ENCODE peak calls at places on chromosomes 2 and 18, in ten cellular contexts. One of them, this sample, is unnamed.

GRCh38 chr2:122138561-122138960 is 383.1 kb downstream of the TSN start:
- DNase-seq in heart left ventricle: no peak
- DNase-seq in ELR: no peak
- DNase-seq in GM06990: no peak
- DNase-seq in aorta: no peak
- DNase-seq in spleen: no peak
- DNase-seq in activated T-cell treated with anti-CD3 and anti-CD28 coated beads for 24 hours: no peak
- DNase-seq in AG09309: no peak
- DNase-seq in RWPE1: no peak
- DNase-seq in DND-41: no peak
- DNase-seq in this sample: no peak

GRCh38 chr18:55706893-55707292 is 118.9 kb upstream of the TCF4 start:
- DNase-seq in heart left ventricle: no peak
- DNase-seq in ELR: peak
- DNase-seq in GM06990: no peak
- DNase-seq in aorta: no peak
- DNase-seq in spleen: no peak
- DNase-seq in activated T-cell treated with anti-CD3 and anti-CD28 coated beads for 24 hours: no peak
- DNase-seq in AG09309: no peak
- DNase-seq in RWPE1: no peak
- DNase-seq in DND-41: no peak
- DNase-seq in this sample: no peak

GRCh38 chr18:52313213-52313612 is 26.8 kb upstream of the DCC start:
- DNase-seq in heart left ventricle: no peak
- DNase-seq in ELR: no peak
- DNase-seq in GM06990: no peak
- DNase-seq in aorta: no peak
- DNase-seq in spleen: no peak
- DNase-seq in activated T-cell treated with anti-CD3 and anti-CD28 coated beads for 24 hours: no peak
- DNase-seq in AG09309: no peak
- DNase-seq in RWPE1: peak
- DNase-seq in DND-41: no peak
- DNase-seq in this sample: peak

GRCh38 chr2:2107627-2108026 is 223.4 kb downstream of the MYT1L start:
- DNase-seq in heart left ventricle: no peak
- DNase-seq in ELR: no peak
- DNase-seq in GM06990: no peak
- DNase-seq in aorta: no peak
- DNase-seq in spleen: no peak
- DNase-seq in activated T-cell treated with anti-CD3 and anti-CD28 coated beads for 24 hours: no peak
- DNase-seq in AG09309: no peak
- DNase-seq in RWPE1: no peak
- DNase-seq in DND-41: no peak
- DNase-seq in this sample: no peak

GRCh38 chr18:49481317-49481716 is 5.7 kb downstream of the C18orf32 start:
- DNase-seq in heart left ventricle: no peak
- DNase-seq in ELR: no peak
- DNase-seq in GM06990: no peak
- DNase-seq in aorta: no peak
- DNase-seq in spleen: no peak
- DNase-seq in activated T-cell treated with anti-CD3 and anti-CD28 coated beads for 24 hours: no peak
- DNase-seq in AG09309: no peak
- DNase-seq in RWPE1: no peak
- DNase-seq in DND-41: no peak
- DNase-seq in this sample: no peak

GRCh38 chr2:147712051-147712450 is 132.8 kb upstream of the ACVR2A start:
- DNase-seq in heart left ventricle: no peak
- DNase-seq in ELR: peak
- DNase-seq in GM06990: no peak
- DNase-seq in aorta: no peak
- DNase-seq in spleen: no peak
- DNase-seq in activated T-cell treated with anti-CD3 and anti-CD28 coated beads for 24 hours: no peak
- DNase-seq in AG09309: no peak
- DNase-seq in RWPE1: no peak
- DNase-seq in DND-41: no peak
- DNase-seq in this sample: no peak

GRCh38 chr2:69518836-69519235 is 81.6 kb upstream of the NFU1 start:
- DNase-seq in heart left ventricle: no peak
- DNase-seq in ELR: no peak
- DNase-seq in GM06990: no peak
- DNase-seq in aorta: peak
- DNase-seq in spleen: no peak
- DNase-seq in activated T-cell treated with anti-CD3 and anti-CD28 coated beads for 24 hours: no peak
- DNase-seq in AG09309: no peak
- DNase-seq in RWPE1: peak
- DNase-seq in DND-41: peak
- DNase-seq in this sample: peak

GRCh38 chr2:166419616-166419934 is 43.8 kb upstream of the SCN9A start:
- DNase-seq in heart left ventricle: no peak
- DNase-seq in ELR: peak
- DNase-seq in GM06990: no peak
- DNase-seq in aorta: no peak
- DNase-seq in spleen: no peak
- DNase-seq in activated T-cell treated with anti-CD3 and anti-CD28 coated beads for 24 hours: no peak
- DNase-seq in AG09309: no peak
- DNase-seq in RWPE1: peak
- DNase-seq in DND-41: no peak
- DNase-seq in this sample: no peak

GRCh38 chr2:237231593-237231992 is 145.9 kb downstream of the COPS8 start:
- DNase-seq in heart left ventricle: no peak
- DNase-seq in ELR: peak
- DNase-seq in GM06990: no peak
- DNase-seq in aorta: no peak
- DNase-seq in spleen: no peak
- DNase-seq in activated T-cell treated with anti-CD3 and anti-CD28 coated beads for 24 hours: no peak
- DNase-seq in AG09309: no peak
- DNase-seq in RWPE1: no peak
- DNase-seq in DND-41: no peak
- DNase-seq in this sample: no peak

GRCh38 chr2:178280261-178280852 is 86.0 kb downstream of the OSBPL6 start:
- DNase-seq in heart left ventricle: peak
- DNase-seq in ELR: peak
- DNase-seq in GM06990: peak
- DNase-seq in aorta: no peak
- DNase-seq in spleen: no peak
- DNase-seq in activated T-cell treated with anti-CD3 and anti-CD28 coated beads for 24 hours: peak
- DNase-seq in AG09309: no peak
- DNase-seq in RWPE1: peak
- DNase-seq in DND-41: peak
- DNase-seq in this sample: peak

GRCh38 chr18:79965119-79965902 is 868 bp downstream of the HSBP1L1 start:
- DNase-seq in heart left ventricle: no peak
- DNase-seq in ELR: peak
- DNase-seq in GM06990: peak
- DNase-seq in aorta: peak
- DNase-seq in spleen: peak
- DNase-seq in activated T-cell treated with anti-CD3 and anti-CD28 coated beads for 24 hours: no peak
- DNase-seq in AG09309: no peak
- DNase-seq in RWPE1: peak
- DNase-seq in DND-41: no peak
- DNase-seq in this sample: peak

GRCh38 chr2:44441200-44441599 is 79.5 kb downstream of the CAMKMT start:
- DNase-seq in heart left ventricle: no peak
- DNase-seq in ELR: peak
- DNase-seq in GM06990: no peak
- DNase-seq in aorta: no peak
- DNase-seq in spleen: no peak
- DNase-seq in activated T-cell treated with anti-CD3 and anti-CD28 coated beads for 24 hours: no peak
- DNase-seq in AG09309: no peak
- DNase-seq in RWPE1: no peak
- DNase-seq in DND-41: no peak
- DNase-seq in this sample: no peak

GRCh38 chr18:58176915-58177717 is 133.1 kb downstream of the NEDD4L start:
- DNase-seq in heart left ventricle: no peak
- DNase-seq in ELR: peak
- DNase-seq in GM06990: no peak
- DNase-seq in aorta: no peak
- DNase-seq in spleen: no peak
- DNase-seq in activated T-cell treated with anti-CD3 and anti-CD28 coated beads for 24 hours: no peak
- DNase-seq in AG09309: peak
- DNase-seq in RWPE1: peak
- DNase-seq in DND-41: no peak
- DNase-seq in this sample: peak

GRCh38 chr2:188244383-188244782 is 47.3 kb upstream of the GULP1 start:
- DNase-seq in heart left ventricle: no peak
- DNase-seq in ELR: peak
- DNase-seq in GM06990: no peak
- DNase-seq in aorta: no peak
- DNase-seq in spleen: no peak
- DNase-seq in activated T-cell treated with anti-CD3 and anti-CD28 coated beads for 24 hours: no peak
- DNase-seq in AG09309: no peak
- DNase-seq in RWPE1: no peak
- DNase-seq in DND-41: no peak
- DNase-seq in this sample: no peak

GRCh38 chr18:72107647-72108046 is 436.5 kb downstream of the CBLN2 start:
- DNase-seq in heart left ventricle: no peak
- DNase-seq in ELR: no peak
- DNase-seq in GM06990: no peak
- DNase-seq in aorta: no peak
- DNase-seq in spleen: no peak
- DNase-seq in activated T-cell treated with anti-CD3 and anti-CD28 coated beads for 24 hours: no peak
- DNase-seq in AG09309: no peak
- DNase-seq in RWPE1: no peak
- DNase-seq in DND-41: no peak
- DNase-seq in this sample: no peak

GRCh38 chr2:1436369-1436768 is 23.1 kb downstream of the TPO start:
- DNase-seq in heart left ventricle: no peak
- DNase-seq in ELR: no peak
- DNase-seq in GM06990: no peak
- DNase-seq in aorta: no peak
- DNase-seq in spleen: no peak
- DNase-seq in activated T-cell treated with anti-CD3 and anti-CD28 coated beads for 24 hours: no peak
- DNase-seq in AG09309: no peak
- DNase-seq in RWPE1: no peak
- DNase-seq in DND-41: no peak
- DNase-seq in this sample: no peak

GRCh38 chr2:73106791-73107190 is 6.0 kb downstream of the RAB11FIP5 start:
- DNase-seq in heart left ventricle: no peak
- DNase-seq in ELR: no peak
- DNase-seq in GM06990: no peak
- DNase-seq in aorta: no peak
- DNase-seq in spleen: no peak
- DNase-seq in activated T-cell treated with anti-CD3 and anti-CD28 coated beads for 24 hours: no peak
- DNase-seq in AG09309: no peak
- DNase-seq in RWPE1: no peak
- DNase-seq in DND-41: no peak
- DNase-seq in this sample: no peak

GRCh38 chr2:26764078-26764887 is at the start of gene SLC35F6:
- DNase-seq in heart left ventricle: peak
- DNase-seq in ELR: peak
- DNase-seq in GM06990: peak
- DNase-seq in aorta: peak
- DNase-seq in spleen: peak
- DNase-seq in activated T-cell treated with anti-CD3 and anti-CD28 coated beads for 24 hours: peak
- DNase-seq in AG09309: no peak
- DNase-seq in RWPE1: peak
- DNase-seq in DND-41: peak
- DNase-seq in this sample: peak

This sample was measured in PC-9.